ENCODE peak calls at places on chromosomes 5 and 9, in six cellular contexts. W is A549, L is uterus, E is adrenal gland, F is gastrocnemius medialis, O is tibial nerve. Y is an unnamed sample.

GRCh38 chr5:172775326-172776234 is 4.6 kb upstream of the DUSP1 start:
- DNase-seq in F (peak; percentile 99), E (peak; percentile 96), W (no peak), L (peak; percentile 74), O (peak; percentile 79), Y (peak; percentile 73)

GRCh38 chr9:36748322-36748899 is 175.7 kb downstream of the MELK start:
- DNase-seq in L (no peak), W (peak; percentile 41), E (peak; percentile 54), F (no peak), O (no peak), Y (no peak)

GRCh38 chr9:123349691-123350480 is 6.1 kb upstream of the CRB2 start:
- DNase-seq in F (peak; percentile 27), O (no peak), E (peak; percentile 50), L (no peak), W (peak; percentile 88), Y (peak; percentile 33)

GRCh38 chr9:87007711-87008360 is 60.5 kb upstream of the GAS1 start:
- DNase-seq in E (no peak), L (no peak), W (no peak), F (no peak), O (no peak), Y (no peak)

GRCh38 chr9:71763752-71764332 is 4.5 kb downstream of the CEMIP2 start:
- DNase-seq in O (no peak), W (no peak), F (no peak), L (no peak), E (no peak), Y (no peak)

GRCh38 chr9:82418334-82418733 is 429.8 kb downstream of the SPATA31D1 start:
- DNase-seq in F (no peak), W (no peak), E (no peak), O (no peak), L (no peak), Y (no peak)

GRCh38 chr9:110996436-110997224 is 41.6 kb downstream of the LPAR1 start:
- DNase-seq in E (peak; percentile 28), O (peak; percentile 56), L (peak; percentile 29), W (no peak), F (peak; percentile 61), Y (peak; percentile 22)

GRCh38 chr5:139658501-139658927 is 10.4 kb downstream of the CXXC5 start:
- DNase-seq in E (no peak), F (peak; percentile 69), L (no peak), O (no peak), W (no peak), Y (no peak)

GRCh38 chr9:128406848-128407391 is 13.7 kb upstream of the CERCAM start:
- DNase-seq in L (no peak), E (no peak), W (no peak), O (no peak), F (no peak), Y (no peak)

GRCh38 chr5:13250450-13251291 is 693.8 kb downstream of the DNAH5 start:
- DNase-seq in O (no peak), E (no peak), W (peak; percentile 14), F (no peak), L (no peak), Y (no peak)

GRCh38 chr9:116569111-116569510 is 118.0 kb upstream of the TRIM32 start:
- DNase-seq in W (no peak), L (no peak), O (no peak), F (no peak), E (no peak), Y (no peak)

GRCh38 chr5:150789431-150789830 is 10.9 kb downstream of the SMIM3 start:
- DNase-seq in O (no peak), E (no peak), W (no peak), L (no peak), F (no peak), Y (no peak)

GRCh38 chr5:14675309-14675708 is 10.8 kb downstream of the OTULIN start:
- DNase-seq in L (no peak), E (no peak), F (no peak), O (no peak), W (no peak), Y (no peak)

GRCh38 chr9:103681435-103681834 is 412.7 kb upstream of the SMC2 start:
- DNase-seq in L (no peak), W (no peak), F (no peak), O (no peak), E (no peak), Y (no peak)

GRCh38 chr5:143663872-143664271 is 148.1 kb upstream of the HMHB1 start:
- DNase-seq in E (no peak), W (no peak), O (no peak), L (no peak), F (no peak), Y (no peak)

GRCh38 chr9:109258619-109259321 is 62.1 kb downstream of the EPB41L4B start:
- DNase-seq in W (no peak), F (no peak), O (no peak), L (no peak), E (no peak), Y (no peak)

GRCh38 chr5:65326912-65327311 is 154.8 kb downstream of the ADAMTS6 start:
- DNase-seq in L (no peak), F (no peak), E (no peak), O (no peak), W (no peak), Y (no peak)

GRCh38 chr9:31697956-31698355 is 686.5 kb upstream of the ACO1 start:
- DNase-seq in E (no peak), W (no peak), O (no peak), L (no peak), F (no peak), Y (no peak)

GRCh38 chr9:93725382-93725781 is 149.0 kb downstream of the PHF2 start:
- DNase-seq in L (no peak), O (no peak), W (no peak), E (no peak), F (no peak), Y (no peak)

GRCh38 chr9:15403155-15403554 is 19.5 kb upstream of the SNAPC3 start:
- DNase-seq in F (no peak), W (peak; percentile 32), O (no peak), E (no peak), L (no peak), Y (no peak)

GRCh38 chr5:40446910-40447309 is 232.8 kb upstream of the PTGER4 start:
- DNase-seq in W (peak; percentile 63), E (no peak), O (no peak), F (no peak), L (no peak), Y (no peak)

GRCh38 chr5:137316346-137316736 is 182.8 kb downstream of the SPOCK1 start:
- DNase-seq in L (no peak), F (peak; percentile 43), E (peak; percentile 45), O (no peak), W (no peak), Y (no peak)

GRCh38 chr5:131163315-131164119 is 1.5 kb downstream of the HINT1 start:
- DNase-seq in L (no peak), E (no peak), O (no peak), F (no peak), W (no peak), Y (no peak)

GRCh38 chr5:32866138-32866537 is 155.0 kb downstream of the NPR3 start:
- DNase-seq in E (no peak), L (no peak), W (no peak), F (no peak), O (no peak), Y (no peak)

GRCh38 chr5:151950681-151951080 is 26.0 kb upstream of the GLRA1 start:
- DNase-seq in F (no peak), L (no peak), O (no peak), W (no peak), E (no peak), Y (no peak)

GRCh38 chr5:142032747-142033631 is 20.2 kb upstream of the GNPDA1 start:
- DNase-seq in E (no peak), F (no peak), L (no peak), O (no peak), W (no peak), Y (no peak)

GRCh38 chr9:78707481-78707977 is 410.6 kb downstream of the PSAT1 start:
- DNase-seq in E (no peak), O (no peak), L (no peak), F (no peak), W (no peak), Y (no peak)

DNA sequence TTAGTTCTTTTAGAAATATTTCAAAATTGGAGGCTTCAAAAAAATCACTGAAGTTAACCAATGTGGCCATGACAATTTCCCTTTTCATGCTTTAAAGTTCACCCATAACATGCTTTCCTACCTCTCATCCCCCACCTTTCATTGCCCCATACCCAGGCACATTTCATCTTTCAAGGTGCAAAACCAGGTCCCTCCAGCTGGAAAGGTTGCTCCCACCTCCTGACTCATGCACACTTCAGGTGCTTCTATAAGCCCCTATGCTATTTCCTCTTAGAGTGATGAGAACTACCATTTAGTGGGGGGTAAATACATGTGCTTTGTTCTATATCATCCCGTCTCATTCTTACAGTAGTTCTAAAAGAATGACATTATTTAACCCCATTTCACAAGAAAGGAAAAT is 15.4 kb downstream of the FYB1 start:
- DNase-seq in E (no peak), F (no peak), L (no peak), O (no peak), W (no peak), Y (no peak)
- H3K27ac ChIP-seq in E (no peak overlapping the region), F (no peak overlapping the region), L (no peak overlapping the region), O (no peak overlapping the region), W (no peak overlapping the region), Y (no peak overlapping the region)

DNA sequence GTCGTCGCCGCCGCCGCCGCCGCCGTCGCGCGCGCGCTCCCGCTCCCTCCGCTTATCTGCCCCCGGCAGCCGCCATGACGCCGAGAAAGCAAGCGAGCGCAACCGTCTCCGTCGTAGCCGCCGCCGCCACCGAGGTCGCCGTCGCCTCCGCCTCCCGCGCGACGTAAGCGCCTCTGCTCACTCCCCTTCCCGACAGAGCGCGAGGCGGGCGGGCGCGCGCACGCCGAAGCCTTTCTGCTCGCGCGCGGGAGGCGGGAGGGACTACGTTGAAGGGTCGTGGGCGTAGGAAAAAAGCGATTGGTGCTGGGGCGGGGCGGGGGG is at the start of gene CHD1:
- DNase-seq in W (peak; percentile 78), F (peak; percentile 95), O (peak; percentile 90), L (peak; percentile 95), E (peak; percentile 97), Y (peak; percentile 94)
- TF ChIP-seq POLR2A in W (peak; percentile 21), F (peak; percentile 97), O (no peak), L (peak; percentile 89), E (peak; percentile 74), Y (no peak)

GRCh38 chr5:116209166-116209565 is 124.3 kb downstream of the COMMD10 start:
- DNase-seq in O (no peak), F (no peak), E (no peak), L (no peak), W (no peak), Y (no peak)
- H3K27ac ChIP-seq in O (no peak overlapping the region), F (no peak overlapping the region), E (no peak overlapping the region), L (no peak overlapping the region), W (no peak overlapping the region), Y (no peak overlapping the region)

DNA sequence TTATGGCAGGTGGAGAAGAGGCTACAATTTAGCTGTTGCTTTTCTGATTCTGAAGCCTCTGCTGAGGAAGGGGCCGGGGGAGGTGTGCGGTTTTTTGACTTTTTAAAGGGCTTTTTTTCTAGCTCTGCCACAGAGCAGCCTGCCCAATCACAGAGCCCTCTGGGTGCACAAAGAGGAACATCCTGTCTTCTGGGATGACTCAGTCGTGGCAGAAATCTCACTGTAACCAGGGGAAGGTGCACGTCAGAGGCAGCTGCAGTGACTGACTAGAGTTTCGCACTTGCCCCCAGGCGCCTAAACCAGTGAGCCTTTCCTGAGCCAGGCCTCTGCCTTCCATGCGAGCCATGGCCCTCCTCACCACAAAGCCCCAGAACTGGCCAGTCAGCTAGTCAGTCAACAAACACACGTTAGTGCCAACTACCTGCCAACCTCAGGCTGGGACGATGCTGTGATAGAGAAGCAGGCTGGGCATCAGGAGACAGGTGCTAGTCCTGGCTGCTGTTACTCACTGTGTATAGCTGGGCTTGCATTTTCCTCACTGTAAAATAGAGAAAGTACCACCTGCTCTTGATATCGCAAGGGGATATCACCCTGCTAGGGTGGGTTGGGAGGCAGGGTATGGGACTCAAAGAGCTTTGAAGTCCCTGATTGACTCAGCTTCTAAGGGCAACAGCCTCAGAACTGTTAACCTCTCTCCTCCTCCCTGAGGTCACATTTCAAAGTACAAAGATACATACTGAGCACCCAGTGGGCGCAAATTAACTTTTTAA is 2.2 kb downstream of the AKNA start:
- DNase-seq in F (peak; percentile 76), W (no peak), L (peak; percentile 64), O (peak; percentile 35), E (peak; percentile 80), Y (peak; percentile 75)
- TF ChIP-seq POLR2A in F (peak; percentile 67), W (no peak), L (peak; percentile 56), O (no peak), E (peak; percentile 23), Y (no peak)

Y was measured in breast epithelium.